ENCODE peak calls at places on chromosome 11, in six cellular contexts. D is IMR-90, I is H1, E is mesenchymal stem cell, U is trophoblast cell, T is neuronal stem cell. N is an unnamed sample.

GRCh38 chr11:96464695-96465307 is 75.0 kb downstream of the JRKL start:
- DNase-seq in D (peak; percentile 78), I (no peak), E (peak; percentile 76), U (no peak), T (peak; percentile 59), N (peak; percentile 88)

GRCh38 chr11:118610773-118611432 is 3.5 kb downstream of the PHLDB1 start:
- DNase-seq in D (peak; percentile 66), I (peak; percentile 60), E (peak; percentile 85), U (peak; percentile 71), T (no peak), N (peak; percentile 96)

GRCh38 chr11:102780491-102780918 is at the start of gene MMP10:
- DNase-seq in D (peak; percentile 74), I (peak; percentile 27), E (peak; percentile 74), U (no peak), T (peak; percentile 40), N (peak; percentile 86)

GRCh38 chr11:22065472-22065871 is 127.4 kb upstream of the ANO5 start:
- DNase-seq in D (no peak), I (no peak), E (no peak), U (no peak), T (no peak), N (no peak)

GRCh38 chr11:65224939-65225283 is 36.9 kb upstream of the POLA2 start:
- DNase-seq in D (peak; percentile 79), I (no peak), E (peak; percentile 88), U (peak; percentile 48), T (no peak), N (peak; percentile 75)

GRCh38 chr11:27381238-27381666 is 18.2 kb upstream of the CCDC34 start:
- DNase-seq in D (no peak), I (no peak), E (no peak), U (peak; percentile 71), T (no peak), N (no peak)

GRCh38 chr11:120662071-120662611 is 150.6 kb downstream of the GRIK4 start:
- DNase-seq in D (no peak), I (no peak), E (no peak), U (no peak), T (no peak), N (no peak)

GRCh38 chr11:74559110-74559933 is 33.1 kb upstream of the POLD3 start:
- DNase-seq in D (peak; percentile 55), I (no peak), E (no peak), U (no peak), T (no peak), N (no peak)

GRCh38 chr11:134599180-134599810 is 187.3 kb upstream of the B3GAT1 start:
- DNase-seq in D (no peak), I (no peak), E (no peak), U (no peak), T (no peak), N (peak; percentile 27)

GRCh38 chr11:64396079-64396591 is 37.2 kb downstream of the RPS6KA4 start:
- DNase-seq in D (no peak), I (no peak), E (peak; percentile 74), U (no peak), T (no peak), N (peak; percentile 93)

GRCh38 chr11:133945087-133945974 is 11.4 kb downstream of the IGSF9B start:
- DNase-seq in D (peak; percentile 14), I (no peak), E (no peak), U (no peak), T (no peak), N (no peak)

GRCh38 chr11:34837246-34837856 is 78.8 kb downstream of the APIP start:
- DNase-seq in D (no peak), I (no peak), E (no peak), U (no peak), T (no peak), N (peak; percentile 68)

GRCh38 chr11:45846974-45847907 is at the start of gene CRY2:
- DNase-seq in D (peak; percentile 96), I (peak; percentile 93), E (peak; percentile 99), U (peak; percentile 100), T (peak; percentile 98), N (peak; percentile 99)
- H2BK5ac ChIP-seq in D (peak within 1 kb of the TSS; percentile 79), I (no peak within 1 kb of the TSS), E (no peak within 1 kb of the TSS), U (no peak within 1 kb of the TSS), T (no peak within 1 kb of the TSS), N (no peak within 1 kb of the TSS)

GRCh38 chr11:62621567-62622470 is at the start of gene B3GAT3:
- DNase-seq in D (peak; percentile 98), I (peak; percentile 97), E (peak; percentile 98), U (peak; percentile 100), T (peak; percentile 95), N (peak; percentile 99)

GRCh38 chr11:62622476-62622875 is 690 bp upstream of the B3GAT3 start:
- DNase-seq in D (no peak), I (no peak), E (no peak), U (no peak), T (no peak), N (peak; percentile 83)

GRCh38 chr11:62615521-62615920 is 2.5 kb downstream of the ROM1 start:
- DNase-seq in D (no peak), I (no peak), E (no peak), U (no peak), T (no peak), N (no peak)

GRCh38 chr11:62621027-62621566 is 689 bp downstream of the B3GAT3 start:
- DNase-seq in D (no peak), I (no peak), E (no peak), U (no peak), T (no peak), N (no peak)
- H3K23ac ChIP-seq in D (peak overlapping the region; percentile 80), I (no peak overlapping the region), E (no peak overlapping the region), U (no peak overlapping the region), T (peak overlapping the region; percentile 66), N (no peak overlapping the region)

GRCh38 chr11:36600155-36600554 is 2.1 kb upstream of the RAG2 start:
- DNase-seq in D (no peak), I (no peak), E (no peak), U (no peak), T (no peak), N (peak; percentile 14)

GRCh38 chr11:36594316-36594989 is at the start of gene IFTAP:
- DNase-seq in D (peak; percentile 92), I (peak; percentile 56), E (peak; percentile 91), U (peak; percentile 63), T (peak; percentile 84), N (peak; percentile 98)

GRCh38 chr11:36598051-36598450 is at the start of gene RAG2:
- DNase-seq in D (no peak), I (no peak), E (no peak), U (no peak), T (no peak), N (no peak)

GRCh38 chr11:36601145-36601544 is 3.1 kb upstream of the RAG2 start:
- DNase-seq in D (no peak), I (no peak), E (no peak), U (no peak), T (no peak), N (no peak)

GRCh38 chr11:36596880-36597279 is 1.2 kb downstream of the RAG2 start:
- DNase-seq in D (no peak), I (no peak), E (no peak), U (no peak), T (no peak), N (no peak)
- H3K4me3 ChIP-seq in D (no peak overlapping the region), I (no peak overlapping the region), E (no peak overlapping the region), U (no peak overlapping the region), T (no peak overlapping the region), N (no peak overlapping the region)

DNA sequence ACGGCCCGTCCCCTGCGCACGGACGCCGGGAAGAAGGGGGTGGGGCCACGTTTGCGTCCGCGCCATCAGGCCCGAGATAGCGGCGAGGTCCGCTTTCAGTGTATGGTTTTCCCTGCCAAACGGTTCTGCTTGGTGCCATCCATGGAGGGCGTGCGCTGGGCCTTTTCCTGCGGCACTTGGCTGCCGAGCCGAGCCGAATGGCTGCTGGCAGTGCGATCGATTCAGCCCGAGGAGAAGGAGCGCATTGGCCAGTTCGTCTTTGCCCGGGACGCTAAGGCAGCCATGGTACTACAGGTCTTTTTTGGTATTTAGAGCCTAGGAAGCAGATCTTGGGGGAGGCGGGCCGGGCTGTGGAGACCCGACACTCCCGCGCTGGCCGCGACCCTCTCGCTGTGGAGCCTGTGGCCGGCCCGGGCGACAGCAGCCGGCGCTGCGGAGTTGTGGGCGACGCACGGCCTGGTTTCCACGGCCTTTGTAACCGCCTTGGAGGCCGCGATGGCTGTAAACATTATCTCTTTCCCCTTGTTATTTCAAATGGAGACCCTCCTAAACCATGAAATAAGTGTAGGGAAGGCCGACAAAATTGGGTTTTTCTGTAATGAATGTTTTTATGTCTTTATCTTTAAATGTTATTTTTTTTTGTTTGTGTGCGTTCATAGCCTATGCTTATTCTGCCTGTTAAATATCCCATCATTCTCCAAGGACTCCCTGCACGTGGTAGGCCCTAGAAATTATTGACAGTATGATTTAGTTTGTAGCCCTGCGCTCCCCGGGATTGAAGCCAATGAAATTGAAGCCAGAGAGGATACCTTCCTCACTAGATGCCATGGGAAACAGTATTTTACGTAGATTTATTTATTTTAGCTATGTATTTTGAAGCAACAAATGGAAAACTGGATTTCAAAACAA is at the start of gene AASDHPPT:
- DNase-seq in D (peak; percentile 29), I (no peak), E (no peak), U (no peak), T (no peak), N (no peak)
- H2BK5ac ChIP-seq in D (peak within 1 kb of the TSS; percentile 97), I (peak within 1 kb of the TSS; percentile 97), E (no peak within 1 kb of the TSS), U (peak within 1 kb of the TSS; percentile 73), T (peak within 1 kb of the TSS; percentile 96), N (peak within 1 kb of the TSS; percentile 93)

GRCh38 chr11:9459573-9460321 is 1.1 kb upstream of the ZNF143 start:
- DNase-seq in D (peak; percentile 64), I (no peak), E (peak; percentile 60), U (peak; percentile 34), T (peak; percentile 17), N (peak; percentile 64)
- H3K23ac ChIP-seq in D (peak overlapping the region; percentile 100), I (no peak overlapping the region), E (peak overlapping the region; percentile 90), U (no peak overlapping the region), T (peak overlapping the region; percentile 70), N (peak overlapping the region; percentile 99)

GRCh38 chr11:3857628-3858027 is 2.2 kb downstream of the STIM1 start:
- DNase-seq in D (no peak), I (no peak), E (no peak), U (no peak), T (no peak), N (no peak)
- H3K4me3 ChIP-seq in D (no peak overlapping the region), I (no peak overlapping the region), E (no peak overlapping the region), U (no peak overlapping the region), T (no peak overlapping the region), N (no peak overlapping the region)

DNA sequence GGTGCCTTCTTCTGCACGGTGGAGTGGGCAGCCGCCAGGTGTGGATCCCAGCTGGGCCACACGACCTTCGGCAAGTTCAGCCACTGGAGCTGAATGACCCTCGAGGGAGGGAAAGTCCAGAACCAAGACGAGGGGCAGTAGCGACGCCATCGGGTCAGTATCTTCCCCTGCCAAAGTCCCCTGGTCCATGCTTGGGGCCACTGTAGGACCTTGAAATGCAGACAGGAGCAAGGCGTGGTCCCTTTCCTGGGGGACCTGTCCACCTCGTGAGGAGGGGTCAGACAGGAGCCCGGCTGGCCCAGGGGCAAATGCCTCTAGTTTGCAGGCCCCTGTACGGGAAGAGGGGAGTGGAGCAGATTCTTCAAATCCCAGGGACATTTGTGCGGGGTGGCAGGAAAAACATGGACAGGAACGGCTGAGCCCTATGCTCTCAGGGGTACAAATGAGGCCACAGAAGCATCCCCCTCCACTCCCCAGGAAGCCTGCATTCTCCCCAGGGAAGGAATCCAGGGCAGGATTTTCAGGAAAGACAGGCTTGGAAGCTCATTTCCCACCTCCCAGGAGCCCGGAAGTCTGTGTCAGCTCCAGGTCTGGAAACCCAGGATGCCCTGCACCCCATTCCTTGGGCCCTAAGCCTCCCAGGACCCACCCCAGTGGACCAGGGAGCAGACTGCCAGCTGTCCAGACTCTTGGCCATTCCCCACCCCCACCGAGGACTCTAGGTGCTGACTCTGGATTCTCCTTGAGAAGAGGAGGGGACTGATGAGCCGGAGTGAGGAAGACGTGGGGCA is 6.6 kb downstream of the SHANK2 start:
- DNase-seq in D (no peak), I (no peak), E (no peak), U (peak; percentile 66), T (no peak), N (peak; percentile 70)
- H2BK5ac ChIP-seq in D (no peak overlapping the region), I (peak overlapping the region; percentile 98), E (no peak overlapping the region), U (peak overlapping the region; percentile 95), T (peak overlapping the region; percentile 44), N (peak overlapping the region; percentile 82)

N was measured in mesendoderm.